ENCODE peak calls at places on chromosome 13, in eight cellular contexts. P, Y, J, A, Z, I, X and R are unnamed samples.

GRCh38 chr13:59247166-59247565 is 916.6 kb downstream of the DIAPH3 start:
- DNase-seq in P (no peak), Y (no peak), J (no peak), A (no peak), Z (no peak), I (no peak), X (peak; percentile 17), R (no peak)

GRCh38 chr13:39379118-39379517 is 223.9 kb downstream of the LHFPL6 start:
- DNase-seq in P (no peak), Y (no peak), J (no peak), A (no peak), Z (no peak), I (no peak), X (no peak), R (no peak)

GRCh38 chr13:90070837-90071525 is 1276.5 kb upstream of the MIR17HG start:
- DNase-seq in P (no peak), Y (no peak), J (no peak), A (no peak), Z (no peak), I (no peak), X (no peak), R (no peak)

GRCh38 chr13:100432611-100433010 is 156.0 kb downstream of the GGACT start:
- DNase-seq in P (no peak), Y (no peak), J (no peak), A (no peak), Z (no peak), I (no peak), X (no peak), R (no peak)

GRCh38 chr13:78192721-78193120 is 274.1 kb upstream of the EDNRB start:
- DNase-seq in P (no peak), Y (no peak), J (no peak), A (no peak), Z (peak; percentile 3), I (no peak), X (no peak), R (no peak)

GRCh38 chr13:29573190-29573589 is 22.3 kb downstream of the SLC7A1 start:
- DNase-seq in P (no peak), Y (peak; percentile 39), J (no peak), A (peak; percentile 42), Z (peak; percentile 41), I (no peak), X (peak; percentile 21), R (no peak)

GRCh38 chr13:112066624-112067004 is 335 bp upstream of the SOX1 start:
- DNase-seq in P (no peak), Y (peak; percentile 90), J (peak; percentile 87), A (peak; percentile 27), Z (peak; percentile 35), I (peak; percentile 55), X (peak; percentile 96), R (no peak)

GRCh38 chr13:105428816-105429215 is 1106.6 kb downstream of the EFNB2 start:
- DNase-seq in P (peak; percentile 8), Y (no peak), J (no peak), A (peak; percentile 4), Z (no peak), I (no peak), X (no peak), R (no peak)

GRCh38 chr13:59960683-59961082 is 203.0 kb downstream of the DIAPH3 start:
- DNase-seq in P (no peak), Y (no peak), J (no peak), A (peak; percentile 4), Z (no peak), I (no peak), X (no peak), R (no peak)

GRCh38 chr13:46607768-46608553 is 55.0 kb downstream of the LRCH1 start:
- DNase-seq in P (no peak), Y (no peak), J (no peak), A (no peak), Z (no peak), I (peak; percentile 41), X (no peak), R (no peak)